ENCODE peak calls at places on chromosome 6, in four cellular contexts. B is heart right ventricle, O is NCI-H2171, T is T-cell. S is an unnamed sample.

GRCh38 chr6:137926207-137926731 is 59.2 kb downstream of the TNFAIP3 start:
- DNase-seq in B (no peak), O (no peak), T (no peak), S (peak)

GRCh38 chr6:52328721-52329120 is 33.2 kb upstream of the PAQR8 start:
- DNase-seq in O (no peak), T (no peak), B (no peak), S (no peak)

GRCh38 chr6:151014404-151015150 is 149.1 kb downstream of the MTHFD1L start:
- DNase-seq in O (peak), B (peak), T (peak), S (no peak)

GRCh38 chr6:14964901-14965300 is 281.0 kb upstream of the JARID2 start:
- DNase-seq in B (no peak), T (no peak), O (no peak), S (no peak)

GRCh38 chr6:7461416-7461815 is 71.8 kb downstream of the RIOK1 start:
- DNase-seq in B (no peak), O (no peak), T (no peak), S (no peak)

GRCh38 chr6:109236140-109237081 is 141.1 kb downstream of the CEP57L1 start:
- DNase-seq in T (peak), B (peak), O (no peak), S (no peak)

GRCh38 chr6:4164043-4164442 is 28.7 kb upstream of the ECI2 start:
- DNase-seq in B (no peak), O (no peak), T (no peak), S (no peak)

GRCh38 chr6:34696189-34696738 is 303 bp downstream of the ILRUN start:
- DNase-seq in B (no peak), T (no peak), O (no peak), S (no peak)

GRCh38 chr6:28719275-28719940 is 193.7 kb downstream of the GPX5 start:
- DNase-seq in T (no peak), B (no peak), O (no peak), S (no peak)